ENCODE peak calls at places on chromosomes 13 and 19, in five cellular contexts. X is AG09319, T is neural crest cell, A is thoracic aorta, N is NCI-H345. M is an unnamed sample.
A peak's percentile ranks its signal among the peaks of the same experiment; 100 is the strongest.

GRCh38 chr19:8306235-8307054 is 1.7 kb downstream of the CD320 start:
- DNase-seq in X (no peak), T (peak; percentile 1), A (no peak), N (no peak), M (peak; percentile 38)

GRCh38 chr13:37412271-37412683 is 186.3 kb downstream of the POSTN start:
- DNase-seq in X (no peak), T (no peak), A (no peak), N (no peak), M (no peak)

GRCh38 chr19:45913874-45914830 is at the start of gene NANOS2:
- DNase-seq in X (no peak), T (peak; percentile 45), A (no peak), N (no peak), M (no peak)

GRCh38 chr19:29247051-29247450 is 34.1 kb upstream of the UQCRFS1 start:
- DNase-seq in X (no peak), T (no peak), A (no peak), N (peak; percentile 20), M (no peak)

GRCh38 chr13:20703785-20704458 is 423 bp downstream of the IL17D start:
- DNase-seq in X (no peak), T (peak; percentile 67), A (no peak), N (peak; percentile 83), M (peak; percentile 68)

GRCh38 chr19:48344892-48345291 is 18.8 kb downstream of the TMEM143 start:
- DNase-seq in X (no peak), T (no peak), A (no peak), N (no peak), M (no peak)

GRCh38 chr13:65133094-65133493 is 2097.0 kb downstream of the PCDH9 start:
- DNase-seq in X (no peak), T (no peak), A (no peak), N (no peak), M (no peak)

GRCh38 chr19:50460161-50460765 is 16.0 kb upstream of the EMC10 start:
- DNase-seq in X (no peak), T (no peak), A (no peak), N (no peak), M (no peak)

GRCh38 chr13:111467111-111467890 is 146.9 kb downstream of the TEX29 start:
- DNase-seq in X (no peak), T (no peak), A (no peak), N (no peak), M (no peak)

GRCh38 chr19:294819-295686 is 3.9 kb upstream of the PLPP2 start:
- DNase-seq in X (no peak), T (peak; percentile 59), A (no peak), N (peak; percentile 28), M (no peak)

GRCh38 chr13:99009987-99010551 is 32.2 kb upstream of the DOCK9 start:
- DNase-seq in X (no peak), T (no peak), A (no peak), N (no peak), M (no peak)

GRCh38 chr19:1945899-1946298 is 4.9 kb downstream of the CSNK1G2 start:
- DNase-seq in X (no peak), T (peak; percentile 63), A (no peak), N (peak; percentile 32), M (no peak)

GRCh38 chr13:50587122-50587521 is 256.4 kb downstream of the DLEU7 start:
- DNase-seq in X (no peak), T (no peak), A (no peak), N (no peak), M (no peak)

GRCh38 chr13:94419304-94419943 is 60.1 kb downstream of the DCT start:
- DNase-seq in X (no peak), T (no peak), A (no peak), N (no peak), M (peak; percentile 48)

GRCh38 chr19:6086081-6086858 is 24.0 kb downstream of the RFX2 start:
- DNase-seq in X (no peak), T (no peak), A (no peak), N (no peak), M (no peak)

GRCh38 chr13:111474136-111475002 is 153.9 kb downstream of the TEX29 start:
- DNase-seq in X (no peak), T (peak; percentile 20), A (no peak), N (peak; percentile 77), M (no peak)

GRCh38 chr13:67150608-67151007 is 79.5 kb downstream of the PCDH9 start:
- DNase-seq in X (no peak), T (no peak), A (no peak), N (no peak), M (no peak)

GRCh38 chr13:114061047-114061446 is 71.4 kb downstream of the RASA3 start:
- DNase-seq in X (no peak), T (no peak), A (no peak), N (no peak), M (no peak)

GRCh38 chr13:49300716-49301589 is 53.2 kb downstream of the CDADC1 start:
- DNase-seq in X (peak; percentile 40), T (peak; percentile 28), A (no peak), N (peak; percentile 26), M (peak; percentile 69)

GRCh38 chr13:112781881-112782361 is 92.1 kb downstream of the ATP11A start:
- DNase-seq in X (peak; percentile 11), T (no peak), A (no peak), N (no peak), M (no peak)

GRCh38 chr13:81171065-81171647 is 830.2 kb upstream of the SPRY2 start:
- DNase-seq in X (no peak), T (no peak), A (no peak), N (peak; percentile 68), M (no peak)

GRCh38 chr13:37645181-37645580 is 46.6 kb upstream of the POSTN start:
- DNase-seq in X (no peak), T (no peak), A (no peak), N (no peak), M (no peak)

GRCh38 chr13:39196957-39197644 is 158.8 kb downstream of the NHLRC3 start:
- DNase-seq in X (no peak), T (no peak), A (no peak), N (peak; percentile 28), M (no peak)

GRCh38 chr19:33175886-33176669 is 18.1 kb upstream of the LRP3 start:
- DNase-seq in X (no peak), T (no peak), A (no peak), N (peak; percentile 58), M (no peak)

GRCh38 chr19:12244370-12244769 is 50.3 kb downstream of the ZNF44 start:
- DNase-seq in X (no peak), T (no peak), A (no peak), N (no peak), M (no peak)

GRCh38 chr19:50266041-50266440 is 62.6 kb downstream of the MYH14 start:
- DNase-seq in X (no peak), T (no peak), A (no peak), N (no peak), M (no peak)

GRCh38 chr13:23790591-23791170 is 98.5 kb downstream of the MIPEP start:
- DNase-seq in X (peak; percentile 58), T (no peak), A (no peak), N (no peak), M (no peak)

GRCh38 chr19:4866595-4867424 is 657 bp downstream of the PLIN3 start:
- DNase-seq in X (no peak), T (peak; percentile 34), A (no peak), N (no peak), M (peak; percentile 52)

GRCh38 chr19:3370214-3370720 is 3.9 kb downstream of the NFIC start:
- DNase-seq in X (no peak), T (no peak), A (no peak), N (no peak), M (no peak)

GRCh38 chr19:51295382-51296126 is 15.9 kb upstream of the IGLON5 start:
- DNase-seq in X (no peak), T (no peak), A (no peak), N (no peak), M (no peak)

GRCh38 chr19:41189425-41190065 is 3.5 kb upstream of the CYP2S1 start:
- DNase-seq in X (no peak), T (no peak), A (no peak), N (no peak), M (no peak)

GRCh38 chr19:48928164-48929005 is 5.1 kb upstream of the DHDH start:
- DNase-seq in X (peak; percentile 10), T (no peak), A (no peak), N (no peak), M (no peak)

GRCh38 chr19:42276821-42277220 is 7.8 kb downstream of the CIC start:
- DNase-seq in X (no peak), T (no peak), A (no peak), N (no peak), M (no peak)

GRCh38 chr19:48608798-48609263 is 2.3 kb downstream of the SPACA4 start:
- DNase-seq in X (no peak), T (no peak), A (no peak), N (peak; percentile 62), M (no peak)

GRCh38 chr19:6774821-6775707 is 2.6 kb downstream of the VAV1 start:
- DNase-seq in X (no peak), T (no peak), A (no peak), N (no peak), M (peak; percentile 57)

M was measured in CD14-positive monocyte.